ENCODE peak calls at places on chromosomes 2 and 18, in seven cellular contexts. One of them, this sample, is unnamed.

GRCh38 chr2:67802296-67802695 is 260.5 kb downstream of the C1D start:
- DNase-seq in tibial artery: no peak
- DNase-seq in HCT116: no peak
- DNase-seq in Peyer's patch: no peak
- DNase-seq in PC-3: no peak
- DNase-seq in left ventricle myocardium inferior: no peak
- DNase-seq in A549: no peak
- DNase-seq in this sample: no peak

GRCh38 chr2:70472256-70472905 is 81.2 kb downstream of the TGFA start:
- DNase-seq in PC-3: no peak
- DNase-seq in A549: no peak
- DNase-seq in Peyer's patch: no peak
- DNase-seq in tibial artery: no peak
- DNase-seq in left ventricle myocardium inferior: no peak
- DNase-seq in HCT116: no peak
- DNase-seq in this sample: no peak

GRCh38 chr2:212984129-212984528 is 167.3 kb downstream of the IKZF2 start:
- DNase-seq in HCT116: no peak
- DNase-seq in left ventricle myocardium inferior: no peak
- DNase-seq in Peyer's patch: no peak
- DNase-seq in PC-3: no peak
- DNase-seq in A549: no peak
- DNase-seq in tibial artery: no peak
- DNase-seq in this sample: peak; percentile 6

GRCh38 chr2:98039085-98039756 is 43.5 kb upstream of the TMEM131 start:
- DNase-seq in PC-3: no peak
- DNase-seq in Peyer's patch: peak; percentile 82
- DNase-seq in left ventricle myocardium inferior: no peak
- DNase-seq in HCT116: no peak
- DNase-seq in tibial artery: no peak
- DNase-seq in A549: no peak
- DNase-seq in this sample: no peak

GRCh38 chr2:85253890-85254289 is 73.9 kb downstream of the TGOLN2 start:
- DNase-seq in A549: no peak
- DNase-seq in HCT116: no peak
- DNase-seq in Peyer's patch: no peak
- DNase-seq in PC-3: no peak
- DNase-seq in left ventricle myocardium inferior: no peak
- DNase-seq in tibial artery: no peak
- DNase-seq in this sample: no peak

GRCh38 chr18:74255022-74255658 is 36.6 kb downstream of the CYB5A start:
- DNase-seq in HCT116: no peak
- DNase-seq in left ventricle myocardium inferior: no peak
- DNase-seq in Peyer's patch: no peak
- DNase-seq in PC-3: no peak
- DNase-seq in tibial artery: no peak
- DNase-seq in A549: no peak
- DNase-seq in this sample: peak; percentile 62

GRCh38 chr2:109637749-109638570 is 23.8 kb downstream of the SOWAHC start:
- DNase-seq in Peyer's patch: no peak
- DNase-seq in HCT116: no peak
- DNase-seq in PC-3: peak; percentile 53
- DNase-seq in tibial artery: no peak
- DNase-seq in A549: no peak
- DNase-seq in left ventricle myocardium inferior: no peak
- DNase-seq in this sample: peak; percentile 65

GRCh38 chr2:159317392-159318088 is 31.0 kb upstream of the WDSUB1 start:
- DNase-seq in tibial artery: no peak
- DNase-seq in HCT116: no peak
- DNase-seq in A549: no peak
- DNase-seq in PC-3: no peak
- DNase-seq in Peyer's patch: no peak
- DNase-seq in left ventricle myocardium inferior: no peak
- DNase-seq in this sample: no peak

GRCh38 chr2:220077488-220077887 is 450.1 kb downstream of the SLC4A3 start:
- DNase-seq in tibial artery: no peak
- DNase-seq in A549: no peak
- DNase-seq in left ventricle myocardium inferior: no peak
- DNase-seq in HCT116: no peak
- DNase-seq in Peyer's patch: no peak
- DNase-seq in PC-3: peak; percentile 29
- DNase-seq in this sample: peak; percentile 72

GRCh38 chr18:10524507-10525425 is 1.1 kb upstream of the NAPG start:
- DNase-seq in PC-3: peak; percentile 44
- DNase-seq in HCT116: no peak
- DNase-seq in Peyer's patch: no peak
- DNase-seq in A549: no peak
- DNase-seq in tibial artery: no peak
- DNase-seq in left ventricle myocardium inferior: no peak
- DNase-seq in this sample: peak; percentile 81

GRCh38 chr18:53747761-53748160 is 476.7 kb downstream of the MBD2 start:
- DNase-seq in A549: no peak
- DNase-seq in HCT116: no peak
- DNase-seq in left ventricle myocardium inferior: no peak
- DNase-seq in tibial artery: no peak
- DNase-seq in PC-3: no peak
- DNase-seq in Peyer's patch: no peak
- DNase-seq in this sample: no peak

DNA sequence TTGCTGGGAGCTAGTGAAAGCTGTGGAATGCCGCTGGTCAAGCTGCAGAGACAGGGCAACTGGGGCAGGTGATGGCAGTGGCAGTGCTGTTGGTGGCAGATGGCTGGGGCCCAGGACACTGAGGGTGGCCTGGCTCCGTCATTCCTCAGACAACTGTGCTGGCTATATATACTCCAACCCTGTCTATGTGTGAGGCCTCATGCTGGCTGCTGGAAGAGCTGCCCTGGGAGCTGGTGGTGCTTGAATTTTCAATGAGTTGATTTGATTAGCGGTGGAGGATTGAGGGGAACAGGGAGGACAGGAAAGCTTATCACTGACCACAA is 66.5 kb upstream of the TMEM200C start:
- DNase-seq in left ventricle myocardium inferior: no peak
- DNase-seq in Peyer's patch: no peak
- DNase-seq in A549: no peak
- DNase-seq in tibial artery: no peak
- DNase-seq in HCT116: no peak
- DNase-seq in PC-3: no peak
- DNase-seq in this sample: no peak
- H3K27ac ChIP-seq in left ventricle myocardium inferior: no peak overlapping the region
- H3K27ac ChIP-seq in Peyer's patch: no peak overlapping the region
- H3K27ac ChIP-seq in A549: no peak overlapping the region
- H3K27ac ChIP-seq in tibial artery: no peak overlapping the region
- H3K27ac ChIP-seq in HCT116: no peak overlapping the region
- H3K27ac ChIP-seq in PC-3: no peak overlapping the region
- H3K27ac ChIP-seq in this sample: no peak overlapping the region

GRCh38 chr18:24234850-24235418 is 96.1 kb downstream of the CABYR start:
- DNase-seq in tibial artery: no peak
- DNase-seq in Peyer's patch: no peak
- DNase-seq in HCT116: no peak
- DNase-seq in A549: no peak
- DNase-seq in PC-3: no peak
- DNase-seq in left ventricle myocardium inferior: no peak
- DNase-seq in this sample: no peak

GRCh38 chr18:24232814-24233213 is 94.0 kb downstream of the CABYR start:
- DNase-seq in A549: no peak
- DNase-seq in PC-3: no peak
- DNase-seq in left ventricle myocardium inferior: no peak
- DNase-seq in HCT116: no peak
- DNase-seq in Peyer's patch: no peak
- DNase-seq in tibial artery: no peak
- DNase-seq in this sample: no peak

GRCh38 chr18:24230766-24231165 is 91.9 kb downstream of the CABYR start:
- DNase-seq in PC-3: peak; percentile 87
- DNase-seq in tibial artery: no peak
- DNase-seq in HCT116: no peak
- DNase-seq in left ventricle myocardium inferior: no peak
- DNase-seq in Peyer's patch: peak; percentile 65
- DNase-seq in A549: no peak
- DNase-seq in this sample: no peak

GRCh38 chr18:24231773-24232735 is 93.2 kb downstream of the CABYR start:
- DNase-seq in tibial artery: no peak
- DNase-seq in PC-3: peak; percentile 86
- DNase-seq in left ventricle myocardium inferior: no peak
- DNase-seq in Peyer's patch: no peak
- DNase-seq in HCT116: no peak
- DNase-seq in A549: no peak
- DNase-seq in this sample: peak; percentile 51

DNA sequence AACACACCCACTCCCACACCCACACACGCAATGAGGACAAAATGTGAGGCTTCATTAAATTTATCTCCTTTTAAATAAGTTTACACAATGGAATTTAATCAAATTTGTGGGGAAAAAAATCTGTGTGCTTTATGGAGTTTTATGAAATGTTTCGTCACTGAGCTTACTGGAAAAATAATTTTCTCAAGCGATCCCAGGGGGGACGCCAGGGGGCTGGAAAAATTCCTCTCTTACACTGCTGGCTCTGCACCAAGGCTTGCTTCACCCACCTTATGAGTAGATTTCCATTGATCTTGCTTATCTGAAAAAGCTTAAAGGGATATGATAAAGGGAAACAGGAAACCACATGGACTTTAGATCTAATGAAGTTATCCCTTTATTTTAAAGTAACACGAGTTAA is 95.5 kb downstream of the CABYR start:
- DNase-seq in left ventricle myocardium inferior: peak; percentile 50
- DNase-seq in A549: no peak
- DNase-seq in tibial artery: no peak
- DNase-seq in HCT116: no peak
- DNase-seq in PC-3: no peak
- DNase-seq in Peyer's patch: no peak
- DNase-seq in this sample: no peak
- H3K4me3 ChIP-seq in left ventricle myocardium inferior: no peak overlapping the region
- H3K4me3 ChIP-seq in A549: no peak overlapping the region
- H3K4me3 ChIP-seq in tibial artery: no peak overlapping the region
- H3K4me3 ChIP-seq in HCT116: no peak overlapping the region
- H3K4me3 ChIP-seq in PC-3: no peak overlapping the region
- H3K4me3 ChIP-seq in Peyer's patch: no peak overlapping the region
- H3K4me3 ChIP-seq in this sample: no peak overlapping the region

GRCh38 chr2:75597949-75598348 is 37.2 kb upstream of the EVA1A start:
- DNase-seq in tibial artery: no peak
- DNase-seq in left ventricle myocardium inferior: no peak
- DNase-seq in A549: no peak
- DNase-seq in PC-3: no peak
- DNase-seq in HCT116: no peak
- DNase-seq in Peyer's patch: no peak
- DNase-seq in this sample: no peak
- TF ChIP-seq CTCF in tibial artery: no peak
- TF ChIP-seq CTCF in left ventricle myocardium inferior: no peak
- TF ChIP-seq CTCF in A549: no peak
- TF ChIP-seq CTCF in PC-3: no peak
- TF ChIP-seq CTCF in HCT116: no peak
- TF ChIP-seq CTCF in Peyer's patch: no peak
- TF ChIP-seq CTCF in this sample: no peak

GRCh38 chr18:63339920-63340484 is 20.4 kb upstream of the BCL2 start:
- DNase-seq in PC-3: peak; percentile 46
- DNase-seq in Peyer's patch: peak; percentile 58
- DNase-seq in HCT116: peak; percentile 10
- DNase-seq in A549: no peak
- DNase-seq in left ventricle myocardium inferior: no peak
- DNase-seq in tibial artery: no peak
- DNase-seq in this sample: peak; percentile 58
- H3K27ac ChIP-seq in PC-3: no peak overlapping the region
- H3K27ac ChIP-seq in Peyer's patch: no peak overlapping the region
- H3K27ac ChIP-seq in HCT116: no peak overlapping the region
- H3K27ac ChIP-seq in A549: no peak overlapping the region
- H3K27ac ChIP-seq in left ventricle myocardium inferior: no peak overlapping the region
- H3K27ac ChIP-seq in tibial artery: no peak overlapping the region
- H3K27ac ChIP-seq in this sample: no peak overlapping the region

GRCh38 chr2:235095569-235095968 is 143.8 kb downstream of the SH3BP4 start:
- DNase-seq in left ventricle myocardium inferior: no peak
- DNase-seq in A549: no peak
- DNase-seq in HCT116: no peak
- DNase-seq in PC-3: no peak
- DNase-seq in Peyer's patch: no peak
- DNase-seq in tibial artery: no peak
- DNase-seq in this sample: peak; percentile 16
- H3K4me3 ChIP-seq in left ventricle myocardium inferior: no peak overlapping the region
- H3K4me3 ChIP-seq in A549: no peak overlapping the region
- H3K4me3 ChIP-seq in HCT116: no peak overlapping the region
- H3K4me3 ChIP-seq in PC-3: no peak overlapping the region
- H3K4me3 ChIP-seq in Peyer's patch: no peak overlapping the region
- H3K4me3 ChIP-seq in tibial artery: no peak overlapping the region
- H3K4me3 ChIP-seq in this sample: no peak overlapping the region

This sample was measured in fibroblast of lung.